ENCODE peak calls at places on chromosome 15, in six cellular contexts. T, X, C, N, L and D are unnamed samples.

GRCh38 chr15:31365655-31366127 is 39.1 kb downstream of the KLF13 start:
- DNase-seq in T (peak; percentile 92), X (peak; percentile 94), C (peak; percentile 96), N (peak; percentile 96), L (peak; percentile 99), D (peak; percentile 99)

GRCh38 chr15:40066531-40066930 is 27.6 kb upstream of the SRP14 start:
- DNase-seq in T (no peak), X (no peak), C (no peak), N (no peak), L (no peak), D (no peak)

GRCh38 chr15:66617137-66618090 is 51.6 kb upstream of the LCTL start:
- DNase-seq in T (peak; percentile 46), X (peak; percentile 69), C (peak; percentile 67), N (peak; percentile 14), L (peak; percentile 42), D (peak; percentile 89)

GRCh38 chr15:69232144-69232543 is 66.6 kb upstream of the PAQR5 start:
- DNase-seq in T (no peak), X (no peak), C (no peak), N (no peak), L (no peak), D (no peak)

GRCh38 chr15:60554494-60554893 is 75.6 kb upstream of the ICE2 start:
- DNase-seq in T (no peak), X (no peak), C (no peak), N (no peak), L (no peak), D (no peak)

GRCh38 chr15:40536501-40536900 is 28.3 kb downstream of the CCDC32 start:
- DNase-seq in T (no peak), X (no peak), C (no peak), N (no peak), L (no peak), D (no peak)

GRCh38 chr15:92062505-92062904 is 209.0 kb downstream of the SLCO3A1 start:
- DNase-seq in T (no peak), X (no peak), C (no peak), N (no peak), L (no peak), D (no peak)

GRCh38 chr15:34644061-34644460 is 60.6 kb upstream of the GOLGA8B start:
- DNase-seq in T (no peak), X (no peak), C (no peak), N (no peak), L (no peak), D (no peak)

GRCh38 chr15:40281057-40281850 is 1.6 kb downstream of the ANKRD63 start:
- DNase-seq in T (no peak), X (no peak), C (no peak), N (no peak), L (no peak), D (no peak)

GRCh38 chr15:77032052-77032646 is 37.2 kb downstream of the PSTPIP1 start:
- DNase-seq in T (no peak), X (no peak), C (peak; percentile 12), N (no peak), L (no peak), D (peak; percentile 58)

GRCh38 chr15:85667491-85668424 is 127.0 kb downstream of the KLHL25 start:
- DNase-seq in T (no peak), X (no peak), C (peak; percentile 80), N (no peak), L (no peak), D (no peak)

GRCh38 chr15:78840661-78841060 is 29.4 kb upstream of the ADAMTS7 start:
- DNase-seq in T (no peak), X (no peak), C (no peak), N (no peak), L (no peak), D (no peak)

GRCh38 chr15:41258706-41259471 is 27.8 kb downstream of the CHP1 start:
- DNase-seq in T (no peak), X (peak; percentile 12), C (no peak), N (no peak), L (peak; percentile 30), D (no peak)

GRCh38 chr15:34886134-34886533 is 83.4 kb downstream of the AQR start:
- DNase-seq in T (no peak), X (no peak), C (no peak), N (no peak), L (no peak), D (no peak)

GRCh38 chr15:67479781-67480180 is 41.1 kb upstream of the C15orf61 start:
- DNase-seq in T (no peak), X (no peak), C (no peak), N (no peak), L (no peak), D (no peak)

GRCh38 chr15:95263751-95264150 is 1032.4 kb downstream of the MCTP2 start:
- DNase-seq in T (no peak), X (no peak), C (no peak), N (no peak), L (no peak), D (no peak)

GRCh38 chr15:71811752-71812735 is 1.7 kb downstream of the NR2E3 start:
- DNase-seq in T (no peak), X (no peak), C (no peak), N (no peak), L (no peak), D (no peak)

GRCh38 chr15:38853608-38854007 is 289.0 kb upstream of the RASGRP1 start:
- DNase-seq in T (no peak), X (no peak), C (no peak), N (no peak), L (no peak), D (no peak)

GRCh38 chr15:48392356-48392755 is 61.1 kb downstream of the DUT start:
- DNase-seq in T (peak; percentile 44), X (peak; percentile 62), C (peak; percentile 78), N (peak; percentile 57), L (peak; percentile 53), D (peak; percentile 88)

GRCh38 chr15:87841426-87841998 is 415.0 kb downstream of the NTRK3 start:
- DNase-seq in T (no peak), X (no peak), C (no peak), N (no peak), L (no peak), D (no peak)

GRCh38 chr15:74780983-74781672 is 752 bp upstream of the CSK start:
- DNase-seq in T (no peak), X (no peak), C (no peak), N (no peak), L (no peak), D (no peak)

GRCh38 chr15:67736810-67737209 is 88.5 kb upstream of the SKOR1 start:
- DNase-seq in T (no peak), X (no peak), C (no peak), N (no peak), L (no peak), D (no peak)

GRCh38 chr15:71153823-71154524 is 38.7 kb downstream of the THSD4 start:
- DNase-seq in T (no peak), X (no peak), C (no peak), N (no peak), L (no peak), D (no peak)

GRCh38 chr15:95086543-95087252 is 855.3 kb downstream of the MCTP2 start:
- DNase-seq in T (no peak), X (no peak), C (no peak), N (no peak), L (no peak), D (no peak)

GRCh38 chr15:90869601-90870353 is 1.4 kb downstream of the FURIN start:
- DNase-seq in T (no peak), X (no peak), C (peak; percentile 75), N (peak; percentile 56), L (peak; percentile 88), D (peak; percentile 87)

GRCh38 chr15:77981281-77982126 is 96.0 kb downstream of the TBC1D2B start:
- DNase-seq in T (no peak), X (no peak), C (no peak), N (no peak), L (no peak), D (peak; percentile 53)

GRCh38 chr15:40313531-40314398 is 6.0 kb upstream of the PLCB2 start:
- DNase-seq in T (no peak), X (peak; percentile 62), C (no peak), N (no peak), L (peak; percentile 95), D (peak; percentile 74)

GRCh38 chr15:52805351-52806283 is 15.5 kb upstream of the ONECUT1 start:
- DNase-seq in T (no peak), X (no peak), C (no peak), N (no peak), L (no peak), D (no peak)

GRCh38 chr15:83626171-83626802 is 27.6 kb upstream of the ADAMTSL3 start:
- DNase-seq in T (no peak), X (no peak), C (no peak), N (no peak), L (no peak), D (no peak)

GRCh38 chr15:63221346-63221745 is 31.9 kb downstream of the RAB8B start:
- DNase-seq in T (no peak), X (no peak), C (peak; percentile 50), N (peak; percentile 66), L (peak; percentile 19), D (peak; percentile 66)
- H3K27ac ChIP-seq in T (no peak overlapping the region), X (no peak overlapping the region), C (peak overlapping the region; percentile 49), N (peak overlapping the region; percentile 23), L (peak overlapping the region; percentile 21), D (peak overlapping the region; percentile 18)

DNA sequence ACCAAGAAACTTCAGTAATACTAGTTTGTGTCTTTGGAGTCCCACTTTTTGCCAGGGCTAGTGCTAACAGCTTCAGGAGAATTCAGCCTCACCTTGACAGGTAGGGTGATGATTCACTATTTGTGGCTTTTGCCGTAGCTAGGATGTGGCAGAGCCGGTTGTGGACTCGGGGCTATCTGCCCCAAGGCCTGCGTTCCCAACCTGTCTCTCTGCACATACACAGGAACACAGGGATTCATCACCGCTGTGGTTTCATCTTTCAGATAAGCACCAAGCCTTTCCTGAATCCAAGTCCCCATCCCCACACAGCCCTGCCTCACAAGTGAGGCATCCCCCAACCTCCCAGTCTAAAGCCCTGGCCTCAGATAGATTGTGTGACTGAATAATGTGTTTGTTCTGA is 45.2 kb upstream of the POLG start:
- DNase-seq in T (peak; percentile 64), X (peak; percentile 51), C (no peak), N (no peak), L (no peak), D (no peak)
- H3K36me3 ChIP-seq in T (no peaks in the 10 kb centered on the region), X (no peaks in the 10 kb centered on the region), C (no peaks in the 10 kb centered on the region), N (no peaks in the 10 kb centered on the region), L (no peaks in the 10 kb centered on the region), D (no peaks in the 10 kb centered on the region)

GRCh38 chr15:65182538-65182937 is 2.6 kb downstream of the CLPX start:
- DNase-seq in T (no peak), X (no peak), C (no peak), N (no peak), L (no peak), D (no peak)

GRCh38 chr15:65184305-65184943 is 718 bp downstream of the CLPX start:
- DNase-seq in T (peak; percentile 49), X (peak; percentile 49), C (peak; percentile 53), N (peak; percentile 55), L (peak; percentile 52), D (peak; percentile 86)

GRCh38 chr15:65189102-65189740 is 4.1 kb upstream of the CLPX start:
- DNase-seq in T (no peak), X (no peak), C (peak; percentile 64), N (no peak), L (peak; percentile 26), D (peak; percentile 63)

GRCh38 chr15:65183847-65184159 is 1.3 kb downstream of the CLPX start:
- DNase-seq in T (no peak), X (no peak), C (no peak), N (no peak), L (no peak), D (no peak)

GRCh38 chr15:65184944-65185717 is at the start of gene CLPX:
- DNase-seq in T (peak; percentile 91), X (peak; percentile 87), C (peak; percentile 92), N (peak; percentile 92), L (peak; percentile 95), D (peak; percentile 97)
- TF ChIP-seq POLR2A in T (peak; percentile 44), X (peak; percentile 66), C (peak; percentile 45), N (peak; percentile 84), L (peak; percentile 81), D (peak; percentile 63)

GRCh38 chr15:100112636-100113305 is 229.0 kb downstream of the ADAMTS17 start:
- DNase-seq in T (no peak), X (no peak), C (no peak), N (no peak), L (no peak), D (no peak)
- H3K27ac ChIP-seq in T (peak overlapping the region; percentile 25), X (no peak overlapping the region), C (no peak overlapping the region), N (peak overlapping the region; percentile 51), L (peak overlapping the region; percentile 89), D (no peak overlapping the region)